ENCODE peak calls at places on chromosomes 13 and 19, in five cellular contexts. One of them, this sample, is unnamed.

GRCh38 chr13:105908581-105908980 is 626.9 kb downstream of the EFNB2 start:
- DNase-seq in EH: peak; percentile 69
- DNase-seq in ascending aorta: no peak
- DNase-seq in NCI-H510A treated with DMSO at 0.1 percent for 48 hours: no peak
- DNase-seq in left colon: no peak
- DNase-seq in this sample: no peak

GRCh38 chr13:68358218-68358817 is 1128.2 kb upstream of the PCDH9 start:
- DNase-seq in EH: no peak
- DNase-seq in ascending aorta: no peak
- DNase-seq in NCI-H510A treated with DMSO at 0.1 percent for 48 hours: no peak
- DNase-seq in left colon: no peak
- DNase-seq in this sample: no peak

GRCh38 chr13:30616927-30617314 is 799 bp upstream of the USPL1 start:
- DNase-seq in EH: peak; percentile 90
- DNase-seq in ascending aorta: peak; percentile 85
- DNase-seq in NCI-H510A treated with DMSO at 0.1 percent for 48 hours: peak; percentile 62
- DNase-seq in left colon: peak; percentile 66
- DNase-seq in this sample: peak; percentile 77

GRCh38 chr19:40674291-40674690 is 16.2 kb downstream of the NUMBL start:
- DNase-seq in EH: no peak
- DNase-seq in ascending aorta: no peak
- DNase-seq in NCI-H510A treated with DMSO at 0.1 percent for 48 hours: no peak
- DNase-seq in left colon: no peak
- DNase-seq in this sample: no peak

GRCh38 chr13:62293081-62293480 is 877.4 kb upstream of the PCDH20 start:
- DNase-seq in EH: no peak
- DNase-seq in ascending aorta: no peak
- DNase-seq in NCI-H510A treated with DMSO at 0.1 percent for 48 hours: no peak
- DNase-seq in left colon: no peak
- DNase-seq in this sample: no peak

GRCh38 chr13:33633701-33634525 is 184.0 kb upstream of the RFC3 start:
- DNase-seq in EH: peak; percentile 74
- DNase-seq in ascending aorta: no peak
- DNase-seq in NCI-H510A treated with DMSO at 0.1 percent for 48 hours: no peak
- DNase-seq in left colon: no peak
- DNase-seq in this sample: no peak

GRCh38 chr19:8577247-8577646 is at the start of gene MYO1F:
- DNase-seq in EH: no peak
- DNase-seq in ascending aorta: no peak
- DNase-seq in NCI-H510A treated with DMSO at 0.1 percent for 48 hours: no peak
- DNase-seq in left colon: peak; percentile 62
- DNase-seq in this sample: no peak

GRCh38 chr19:41064974-41065569 is 23.2 kb upstream of the CYP2A13 start:
- DNase-seq in EH: peak; percentile 65
- DNase-seq in ascending aorta: no peak
- DNase-seq in NCI-H510A treated with DMSO at 0.1 percent for 48 hours: no peak
- DNase-seq in left colon: no peak
- DNase-seq in this sample: no peak

GRCh38 chr13:94251801-94252200 is 227.7 kb downstream of the DCT start:
- DNase-seq in EH: no peak
- DNase-seq in ascending aorta: no peak
- DNase-seq in NCI-H510A treated with DMSO at 0.1 percent for 48 hours: no peak
- DNase-seq in left colon: no peak
- DNase-seq in this sample: no peak

GRCh38 chr13:30376426-30377311 is 45.6 kb upstream of the UBE2L5 start:
- DNase-seq in EH: no peak
- DNase-seq in ascending aorta: no peak
- DNase-seq in NCI-H510A treated with DMSO at 0.1 percent for 48 hours: peak; percentile 17
- DNase-seq in left colon: peak; percentile 64
- DNase-seq in this sample: no peak

GRCh38 chr19:29519931-29520330 is 5.9 kb upstream of the VSTM2B start:
- DNase-seq in EH: no peak
- DNase-seq in ascending aorta: no peak
- DNase-seq in NCI-H510A treated with DMSO at 0.1 percent for 48 hours: no peak
- DNase-seq in left colon: no peak
- DNase-seq in this sample: no peak